ENCODE peak calls at places on chromosomes 16 and 17, in eight cellular contexts. V is SJSA1, P is iPS DF 6.9, L is BJ, I is heart right ventricle, H is mesendoderm, R is ascending aorta, U is cardiac muscle cell. K is an unnamed sample.

GRCh38 chr17:45405250-45406086 is 27.2 kb downstream of the ARHGAP27 start:
- DNase-seq in V (no peak), P (peak), L (no peak), I (no peak), H (peak), R (no peak), U (peak), K (peak)

GRCh38 chr17:47280072-47280811 is 26.6 kb downstream of the ITGB3 start:
- DNase-seq in V (peak), P (no peak), L (no peak), I (no peak), H (no peak), R (no peak), U (no peak), K (no peak)

GRCh38 chr16:49921106-49921505 is 65.2 kb upstream of the ZNF423 start:
- DNase-seq in V (no peak), P (no peak), L (no peak), I (no peak), H (no peak), R (no peak), U (no peak), K (no peak)

GRCh38 chr17:45409659-45410076 is 23.0 kb downstream of the ARHGAP27 start:
- DNase-seq in V (no peak), P (no peak), L (no peak), I (no peak), H (no peak), R (no peak), U (no peak), K (peak)

GRCh38 chr16:526181-527014 is 1.1 kb upstream of the CAPN15 start:
- DNase-seq in V (no peak), P (no peak), L (no peak), I (peak), H (peak), R (no peak), U (peak), K (peak)

GRCh38 chr17:61452301-61453290 is at the start of gene TBX4:
- DNase-seq in V (no peak), P (no peak), L (no peak), I (no peak), H (no peak), R (no peak), U (no peak), K (no peak)

GRCh38 chr16:19020689-19021088 is 37.0 kb downstream of the TMC7 start:
- DNase-seq in V (no peak), P (no peak), L (no peak), I (no peak), H (no peak), R (no peak), U (no peak), K (no peak)

GRCh38 chr17:49696233-49696761 is 11.5 kb downstream of the SLC35B1 start:
- DNase-seq in V (no peak), P (no peak), L (no peak), I (no peak), H (no peak), R (no peak), U (no peak), K (no peak)

GRCh38 chr17:279356-279755 is 73.3 kb downstream of the RPH3AL start:
- DNase-seq in V (no peak), P (no peak), L (no peak), I (no peak), H (no peak), R (no peak), U (no peak), K (no peak)

GRCh38 chr16:3623642-3624041 is 12.2 kb upstream of the SLX4 start:
- DNase-seq in V (no peak), P (no peak), L (no peak), I (no peak), H (no peak), R (no peak), U (no peak), K (peak)

GRCh38 chr17:36602924-36603384 is 1.6 kb downstream of the MRM1 start:
- DNase-seq in V (peak), P (no peak), L (no peak), I (no peak), H (peak), R (peak), U (peak), K (peak)

GRCh38 chr16:19085679-19086200 is 18.3 kb downstream of the COQ7 start:
- DNase-seq in V (no peak), P (no peak), L (no peak), I (no peak), H (peak), R (peak), U (peak), K (no peak)

GRCh38 chr16:48531011-48531962 is 78.7 kb downstream of the N4BP1 start:
- DNase-seq in V (no peak), P (no peak), L (no peak), I (peak), H (no peak), R (no peak), U (no peak), K (no peak)

GRCh38 chr16:31149894-31150890 is at the start of gene PRSS36:
- DNase-seq in V (no peak), P (no peak), L (no peak), I (no peak), H (no peak), R (no peak), U (no peak), K (no peak)

GRCh38 chr16:69085032-69085695 is 20.3 kb upstream of the HAS3 start:
- DNase-seq in V (no peak), P (no peak), L (no peak), I (no peak), H (no peak), R (no peak), U (no peak), K (no peak)

GRCh38 chr17:47266782-47267181 is 13.2 kb downstream of the ITGB3 start:
- DNase-seq in V (no peak), P (no peak), L (no peak), I (no peak), H (no peak), R (no peak), U (no peak), K (no peak)

DNA sequence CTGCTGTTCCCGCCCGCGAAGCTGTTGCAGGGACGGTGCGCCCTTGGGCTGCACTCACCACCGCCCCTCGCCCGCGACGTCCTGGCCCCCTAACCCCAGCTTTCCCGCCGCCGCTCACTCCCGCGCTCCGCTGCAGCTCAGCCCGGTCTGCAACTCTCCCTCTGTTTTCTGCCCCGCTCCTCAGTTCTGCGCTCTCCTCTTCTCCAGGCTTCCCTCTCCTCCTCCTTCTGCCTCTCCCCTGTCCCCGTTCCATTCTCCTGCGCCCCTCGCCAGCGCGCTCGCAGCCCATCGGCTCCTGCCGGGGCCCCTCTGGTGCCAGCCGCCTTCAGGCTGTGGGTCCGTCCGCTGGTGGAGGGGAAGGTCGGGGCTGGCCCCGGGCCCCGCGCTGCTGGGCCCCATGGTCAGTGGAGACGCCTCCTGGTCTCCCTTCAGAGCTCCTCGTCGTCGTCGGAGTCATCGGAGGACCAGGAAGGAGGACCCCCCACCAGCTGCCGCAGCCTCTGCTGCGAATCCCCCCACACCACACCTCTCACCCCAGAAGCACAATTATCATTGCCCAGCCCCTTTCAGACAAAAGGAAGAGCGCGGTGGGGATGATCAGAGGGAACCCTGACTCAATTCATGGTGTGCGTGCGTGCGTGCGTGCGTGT is 223.2 kb upstream of the FOXF1 start:
- DNase-seq in V (no peak), P (peak), L (no peak), I (no peak), H (peak), R (no peak), U (no peak), K (no peak)
- H3K4me3 ChIP-seq in V (no peak), P (peak), L (no peak), I (no peak), H (peak), R (no peak), U (peak), K (no peak)

GRCh38 chr16:78291642-78292041 is 192.2 kb downstream of the WWOX start:
- DNase-seq in V (no peak), P (no peak), L (no peak), I (no peak), H (no peak), R (no peak), U (no peak), K (no peak)

GRCh38 chr16:78288915-78289314 is 189.5 kb downstream of the WWOX start:
- DNase-seq in V (no peak), P (no peak), L (no peak), I (no peak), H (no peak), R (no peak), U (no peak), K (no peak)

GRCh38 chr16:78289368-78289767 is 189.9 kb downstream of the WWOX start:
- DNase-seq in V (peak), P (no peak), L (no peak), I (no peak), H (no peak), R (no peak), U (no peak), K (no peak)

GRCh38 chr16:78290498-78291271 is 191.2 kb downstream of the WWOX start:
- DNase-seq in V (no peak), P (no peak), L (no peak), I (no peak), H (no peak), R (no peak), U (no peak), K (no peak)

GRCh38 chr16:78289844-78290277 is 190.4 kb downstream of the WWOX start:
- DNase-seq in V (no peak), P (no peak), L (no peak), I (no peak), H (no peak), R (no peak), U (no peak), K (no peak)
- H3K4me3 ChIP-seq in V (no peak), P (no peak), L (no peak), I (no peak), H (no peak), R (no peak), U (no peak), K (no peak)

GRCh38 chr17:58324409-58325288 is 3.9 kb downstream of the TSPOAP1 start:
- DNase-seq in V (no peak), P (no peak), L (no peak), I (peak), H (peak), R (no peak), U (peak), K (no peak)
- H3K4me3 ChIP-seq in V (peak), P (peak), L (peak), I (peak), H (peak), R (peak), U (peak), K (no peak)

GRCh38 chr16:9095171-9095570 is 3.7 kb downstream of the HAPSTR1 start:
- DNase-seq in V (no peak), P (no peak), L (no peak), I (no peak), H (no peak), R (no peak), U (no peak), K (no peak)
- H3K4me3 ChIP-seq in V (no peak), P (no peak), L (no peak), I (peak), H (no peak), R (peak), U (peak), K (peak)

DNA sequence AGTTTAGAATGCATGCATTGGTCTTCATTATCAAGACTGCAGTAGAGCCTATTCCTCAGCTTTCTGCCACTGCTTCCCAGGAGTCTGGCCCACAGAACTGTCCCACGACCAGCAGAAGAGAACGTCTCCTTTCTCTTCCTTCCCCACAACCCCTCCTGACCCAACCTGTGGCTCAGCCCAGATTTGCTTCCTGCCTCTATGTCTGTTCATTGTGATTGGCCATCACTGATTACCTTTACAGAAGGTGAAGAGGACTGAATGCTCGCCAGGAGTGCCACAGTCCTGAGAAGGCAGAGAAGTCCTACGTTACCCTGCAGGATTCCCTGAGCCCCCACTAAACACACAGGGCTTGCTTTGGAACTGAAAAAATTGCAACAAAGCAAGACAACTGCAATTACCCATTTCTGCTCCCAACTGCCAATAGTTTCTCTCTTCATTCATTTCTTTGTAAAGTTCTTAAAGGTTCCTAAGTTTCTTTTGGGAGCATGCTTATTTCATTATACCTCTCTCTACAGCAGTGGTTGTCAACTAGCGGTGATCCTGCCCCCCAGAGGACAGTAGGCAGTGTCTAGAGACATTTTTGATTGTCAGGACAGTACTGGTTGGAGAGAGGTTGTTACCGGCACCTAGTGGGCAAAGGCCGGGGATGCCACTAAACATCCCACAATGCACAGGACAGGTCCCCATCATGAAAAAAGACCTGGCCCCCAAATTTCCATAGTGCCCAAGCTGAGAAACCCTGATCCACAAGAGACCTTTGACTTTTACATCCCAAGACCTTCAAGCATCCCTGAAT is 4.5 kb upstream of the NAT9 start:
- DNase-seq in V (peak), P (peak), L (no peak), I (no peak), H (peak), R (no peak), U (no peak), K (peak)
- H3K4me3 ChIP-seq in V (no peak), P (no peak), L (no peak), I (no peak), H (no peak), R (no peak), U (no peak), K (no peak)